ENCODE peak calls at places on chromosomes 12 and 14, in ten cellular contexts. One of them, this sample, is unnamed.

GRCh38 chr12:106300761-106301160 is 1.8 kb upstream of the TCP11L2 start:
- DNase-seq in lower leg skin: no peak
- DNase-seq in LoVo: peak; percentile 25
- DNase-seq in HTR-8/SVneo: no peak
- DNase-seq in KG1: no peak
- DNase-seq in activated naive CD4-positive, alpha-beta T cell: no peak
- DNase-seq in NCI-H1092: no peak
- DNase-seq in kidney epithelial cell: no peak
- DNase-seq in progenitor cell of endocrine pancreas: no peak
- DNase-seq in DMS79: no peak
- DNase-seq in this sample: no peak

GRCh38 chr14:97412933-97413574 is 615.9 kb downstream of the VRK1 start:
- DNase-seq in lower leg skin: peak; percentile 46
- DNase-seq in HTR-8/SVneo: no peak
- DNase-seq in kidney epithelial cell: no peak
- DNase-seq in KG1: no peak
- DNase-seq in DMS79: no peak
- DNase-seq in LoVo: no peak
- DNase-seq in NCI-H1092: no peak
- DNase-seq in activated naive CD4-positive, alpha-beta T cell: peak; percentile 4
- DNase-seq in progenitor cell of endocrine pancreas: no peak
- DNase-seq in this sample: no peak

GRCh38 chr14:31205681-31206535 is 1.7 kb downstream of the HECTD1 start:
- DNase-seq in lower leg skin: no peak
- DNase-seq in progenitor cell of endocrine pancreas: no peak
- DNase-seq in DMS79: peak; percentile 0
- DNase-seq in activated naive CD4-positive, alpha-beta T cell: no peak
- DNase-seq in LoVo: no peak
- DNase-seq in NCI-H1092: no peak
- DNase-seq in KG1: no peak
- DNase-seq in kidney epithelial cell: peak; percentile 7
- DNase-seq in HTR-8/SVneo: peak; percentile 59
- DNase-seq in this sample: peak; percentile 46

GRCh38 chr12:132488127-132489077 is 1.5 kb upstream of the FBRSL1 start:
- DNase-seq in KG1: no peak
- DNase-seq in HTR-8/SVneo: no peak
- DNase-seq in progenitor cell of endocrine pancreas: no peak
- DNase-seq in NCI-H1092: no peak
- DNase-seq in activated naive CD4-positive, alpha-beta T cell: peak; percentile 32
- DNase-seq in lower leg skin: no peak
- DNase-seq in LoVo: no peak
- DNase-seq in kidney epithelial cell: no peak
- DNase-seq in DMS79: no peak
- DNase-seq in this sample: peak; percentile 31

GRCh38 chr12:88571543-88571942 is 8.7 kb downstream of the KITLG start:
- DNase-seq in NCI-H1092: no peak
- DNase-seq in KG1: no peak
- DNase-seq in lower leg skin: no peak
- DNase-seq in HTR-8/SVneo: no peak
- DNase-seq in activated naive CD4-positive, alpha-beta T cell: no peak
- DNase-seq in progenitor cell of endocrine pancreas: no peak
- DNase-seq in kidney epithelial cell: no peak
- DNase-seq in DMS79: no peak
- DNase-seq in LoVo: no peak
- DNase-seq in this sample: no peak

GRCh38 chr12:57389033-57389432 is 41.8 kb downstream of the R3HDM2 start:
- DNase-seq in progenitor cell of endocrine pancreas: no peak
- DNase-seq in KG1: no peak
- DNase-seq in lower leg skin: no peak
- DNase-seq in kidney epithelial cell: peak; percentile 90
- DNase-seq in HTR-8/SVneo: peak; percentile 41
- DNase-seq in activated naive CD4-positive, alpha-beta T cell: no peak
- DNase-seq in LoVo: no peak
- DNase-seq in NCI-H1092: no peak
- DNase-seq in DMS79: no peak
- DNase-seq in this sample: no peak

GRCh38 chr12:130053641-130054040 is 108.6 kb upstream of the FZD10 start:
- DNase-seq in HTR-8/SVneo: no peak
- DNase-seq in progenitor cell of endocrine pancreas: no peak
- DNase-seq in lower leg skin: no peak
- DNase-seq in NCI-H1092: peak; percentile 44
- DNase-seq in DMS79: no peak
- DNase-seq in KG1: no peak
- DNase-seq in kidney epithelial cell: no peak
- DNase-seq in LoVo: no peak
- DNase-seq in activated naive CD4-positive, alpha-beta T cell: no peak
- DNase-seq in this sample: no peak

GRCh38 chr14:55533960-55534359 is 46.0 kb upstream of the KTN1 start:
- DNase-seq in progenitor cell of endocrine pancreas: no peak
- DNase-seq in KG1: no peak
- DNase-seq in LoVo: no peak
- DNase-seq in activated naive CD4-positive, alpha-beta T cell: no peak
- DNase-seq in DMS79: no peak
- DNase-seq in kidney epithelial cell: no peak
- DNase-seq in NCI-H1092: no peak
- DNase-seq in HTR-8/SVneo: no peak
- DNase-seq in lower leg skin: no peak
- DNase-seq in this sample: no peak

GRCh38 chr14:92615451-92615850 is 101.9 kb downstream of the RIN3 start:
- DNase-seq in LoVo: peak; percentile 26
- DNase-seq in HTR-8/SVneo: no peak
- DNase-seq in kidney epithelial cell: no peak
- DNase-seq in progenitor cell of endocrine pancreas: no peak
- DNase-seq in DMS79: no peak
- DNase-seq in KG1: no peak
- DNase-seq in NCI-H1092: no peak
- DNase-seq in activated naive CD4-positive, alpha-beta T cell: peak; percentile 59
- DNase-seq in lower leg skin: no peak
- DNase-seq in this sample: no peak

GRCh38 chr12:25929096-25929637 is 29.3 kb upstream of the RASSF8 start:
- DNase-seq in kidney epithelial cell: no peak
- DNase-seq in activated naive CD4-positive, alpha-beta T cell: no peak
- DNase-seq in HTR-8/SVneo: no peak
- DNase-seq in LoVo: no peak
- DNase-seq in progenitor cell of endocrine pancreas: no peak
- DNase-seq in DMS79: no peak
- DNase-seq in NCI-H1092: no peak
- DNase-seq in KG1: no peak
- DNase-seq in lower leg skin: no peak
- DNase-seq in this sample: no peak

GRCh38 chr12:133202493-133203343 is 21.4 kb downstream of the ZNF268 start:
- DNase-seq in kidney epithelial cell: no peak
- DNase-seq in HTR-8/SVneo: no peak
- DNase-seq in NCI-H1092: no peak
- DNase-seq in DMS79: no peak
- DNase-seq in LoVo: no peak
- DNase-seq in KG1: no peak
- DNase-seq in lower leg skin: no peak
- DNase-seq in activated naive CD4-positive, alpha-beta T cell: no peak
- DNase-seq in progenitor cell of endocrine pancreas: no peak
- DNase-seq in this sample: peak; percentile 17

GRCh38 chr12:42161529-42161928 is 16.9 kb upstream of the GXYLT1 start:
- DNase-seq in progenitor cell of endocrine pancreas: no peak
- DNase-seq in kidney epithelial cell: no peak
- DNase-seq in lower leg skin: no peak
- DNase-seq in KG1: no peak
- DNase-seq in DMS79: no peak
- DNase-seq in NCI-H1092: no peak
- DNase-seq in HTR-8/SVneo: no peak
- DNase-seq in activated naive CD4-positive, alpha-beta T cell: no peak
- DNase-seq in LoVo: no peak
- DNase-seq in this sample: no peak

GRCh38 chr12:119444462-119445044 is 110.0 kb downstream of the CCDC60 start:
- DNase-seq in HTR-8/SVneo: peak; percentile 28
- DNase-seq in kidney epithelial cell: no peak
- DNase-seq in NCI-H1092: peak; percentile 27
- DNase-seq in LoVo: peak; percentile 67
- DNase-seq in lower leg skin: no peak
- DNase-seq in activated naive CD4-positive, alpha-beta T cell: no peak
- DNase-seq in DMS79: no peak
- DNase-seq in progenitor cell of endocrine pancreas: peak; percentile 12
- DNase-seq in KG1: peak; percentile 1
- DNase-seq in this sample: peak; percentile 57

GRCh38 chr14:59377485-59377884 is 87.7 kb downstream of the GPR135 start:
- DNase-seq in LoVo: no peak
- DNase-seq in DMS79: no peak
- DNase-seq in lower leg skin: no peak
- DNase-seq in kidney epithelial cell: no peak
- DNase-seq in NCI-H1092: no peak
- DNase-seq in activated naive CD4-positive, alpha-beta T cell: no peak
- DNase-seq in HTR-8/SVneo: no peak
- DNase-seq in KG1: no peak
- DNase-seq in progenitor cell of endocrine pancreas: no peak
- DNase-seq in this sample: no peak

GRCh38 chr12:68780731-68781130 is 27.2 kb upstream of the MDM2 start:
- DNase-seq in LoVo: no peak
- DNase-seq in kidney epithelial cell: no peak
- DNase-seq in activated naive CD4-positive, alpha-beta T cell: no peak
- DNase-seq in KG1: no peak
- DNase-seq in NCI-H1092: no peak
- DNase-seq in progenitor cell of endocrine pancreas: no peak
- DNase-seq in HTR-8/SVneo: no peak
- DNase-seq in DMS79: no peak
- DNase-seq in lower leg skin: peak; percentile 76
- DNase-seq in this sample: no peak

GRCh38 chr12:131499160-131499863 is 211.6 kb upstream of the SFSWAP start:
- DNase-seq in kidney epithelial cell: no peak
- DNase-seq in lower leg skin: no peak
- DNase-seq in KG1: no peak
- DNase-seq in HTR-8/SVneo: no peak
- DNase-seq in DMS79: no peak
- DNase-seq in LoVo: no peak
- DNase-seq in activated naive CD4-positive, alpha-beta T cell: no peak
- DNase-seq in NCI-H1092: no peak
- DNase-seq in progenitor cell of endocrine pancreas: no peak
- DNase-seq in this sample: no peak

GRCh38 chr12:13211859-13212664 is 15.5 kb downstream of the EMP1 start:
- DNase-seq in HTR-8/SVneo: no peak
- DNase-seq in kidney epithelial cell: no peak
- DNase-seq in KG1: peak; percentile 68
- DNase-seq in LoVo: peak; percentile 76
- DNase-seq in NCI-H1092: peak; percentile 63
- DNase-seq in lower leg skin: no peak
- DNase-seq in DMS79: peak; percentile 59
- DNase-seq in activated naive CD4-positive, alpha-beta T cell: peak; percentile 49
- DNase-seq in progenitor cell of endocrine pancreas: peak; percentile 61
- DNase-seq in this sample: peak; percentile 70

GRCh38 chr12:30847259-30847658 is 79.3 kb upstream of the TSPAN11 start:
- DNase-seq in NCI-H1092: peak; percentile 60
- DNase-seq in activated naive CD4-positive, alpha-beta T cell: no peak
- DNase-seq in kidney epithelial cell: no peak
- DNase-seq in KG1: no peak
- DNase-seq in DMS79: peak; percentile 21
- DNase-seq in lower leg skin: no peak
- DNase-seq in LoVo: peak; percentile 82
- DNase-seq in HTR-8/SVneo: peak; percentile 25
- DNase-seq in progenitor cell of endocrine pancreas: no peak
- DNase-seq in this sample: peak; percentile 84

GRCh38 chr12:50690923-50691322 is 73.0 kb upstream of the ATF1 start:
- DNase-seq in kidney epithelial cell: no peak
- DNase-seq in NCI-H1092: no peak
- DNase-seq in activated naive CD4-positive, alpha-beta T cell: no peak
- DNase-seq in DMS79: no peak
- DNase-seq in LoVo: no peak
- DNase-seq in lower leg skin: peak; percentile 80
- DNase-seq in progenitor cell of endocrine pancreas: no peak
- DNase-seq in HTR-8/SVneo: no peak
- DNase-seq in KG1: no peak
- DNase-seq in this sample: no peak

GRCh38 chr14:83483063-83483462 is 1949.4 kb upstream of the SEL1L start:
- DNase-seq in KG1: no peak
- DNase-seq in kidney epithelial cell: no peak
- DNase-seq in activated naive CD4-positive, alpha-beta T cell: no peak
- DNase-seq in HTR-8/SVneo: peak; percentile 3
- DNase-seq in LoVo: no peak
- DNase-seq in lower leg skin: no peak
- DNase-seq in NCI-H1092: no peak
- DNase-seq in progenitor cell of endocrine pancreas: no peak
- DNase-seq in DMS79: no peak
- DNase-seq in this sample: no peak

GRCh38 chr12:110846615-110847566 is at the start of gene CCDC63:
- DNase-seq in activated naive CD4-positive, alpha-beta T cell: peak; percentile 12
- DNase-seq in HTR-8/SVneo: peak; percentile 47
- DNase-seq in kidney epithelial cell: no peak
- DNase-seq in DMS79: no peak
- DNase-seq in KG1: no peak
- DNase-seq in NCI-H1092: no peak
- DNase-seq in progenitor cell of endocrine pancreas: peak; percentile 34
- DNase-seq in LoVo: peak; percentile 46
- DNase-seq in lower leg skin: peak; percentile 88
- DNase-seq in this sample: no peak

GRCh38 chr12:58367041-58367440 is 425.7 kb downstream of the ATP23 start:
- DNase-seq in lower leg skin: no peak
- DNase-seq in activated naive CD4-positive, alpha-beta T cell: no peak
- DNase-seq in NCI-H1092: no peak
- DNase-seq in KG1: no peak
- DNase-seq in kidney epithelial cell: no peak
- DNase-seq in HTR-8/SVneo: no peak
- DNase-seq in DMS79: no peak
- DNase-seq in progenitor cell of endocrine pancreas: no peak
- DNase-seq in LoVo: no peak
- DNase-seq in this sample: no peak

GRCh38 chr14:95659986-95660385 is 26.2 kb upstream of the TCL1B start:
- DNase-seq in kidney epithelial cell: no peak
- DNase-seq in progenitor cell of endocrine pancreas: no peak
- DNase-seq in HTR-8/SVneo: no peak
- DNase-seq in lower leg skin: no peak
- DNase-seq in DMS79: no peak
- DNase-seq in KG1: no peak
- DNase-seq in activated naive CD4-positive, alpha-beta T cell: no peak
- DNase-seq in LoVo: no peak
- DNase-seq in NCI-H1092: no peak
- DNase-seq in this sample: no peak

GRCh38 chr12:124939428-124940142 is 25.1 kb upstream of the UBC start:
- DNase-seq in KG1: no peak
- DNase-seq in HTR-8/SVneo: peak; percentile 72
- DNase-seq in activated naive CD4-positive, alpha-beta T cell: no peak
- DNase-seq in lower leg skin: peak; percentile 98
- DNase-seq in LoVo: peak; percentile 90
- DNase-seq in progenitor cell of endocrine pancreas: peak; percentile 85
- DNase-seq in DMS79: no peak
- DNase-seq in kidney epithelial cell: no peak
- DNase-seq in NCI-H1092: no peak
- DNase-seq in this sample: peak; percentile 91

GRCh38 chr14:64465856-64466554 is 706 bp downstream of the AKAP5 start:
- DNase-seq in HTR-8/SVneo: peak; percentile 90
- DNase-seq in lower leg skin: no peak
- DNase-seq in kidney epithelial cell: no peak
- DNase-seq in KG1: no peak
- DNase-seq in DMS79: peak; percentile 59
- DNase-seq in NCI-H1092: peak; percentile 28
- DNase-seq in LoVo: peak; percentile 7
- DNase-seq in activated naive CD4-positive, alpha-beta T cell: no peak
- DNase-seq in progenitor cell of endocrine pancreas: no peak
- DNase-seq in this sample: no peak

GRCh38 chr12:101076940-101077351 is 133.1 kb downstream of the SLC5A8 start:
- DNase-seq in NCI-H1092: no peak
- DNase-seq in HTR-8/SVneo: no peak
- DNase-seq in KG1: no peak
- DNase-seq in DMS79: peak; percentile 5
- DNase-seq in activated naive CD4-positive, alpha-beta T cell: no peak
- DNase-seq in lower leg skin: no peak
- DNase-seq in progenitor cell of endocrine pancreas: no peak
- DNase-seq in kidney epithelial cell: no peak
- DNase-seq in LoVo: no peak
- DNase-seq in this sample: no peak

GRCh38 chr12:40697566-40698257 is 5.5 kb downstream of the CNTN1 start:
- DNase-seq in activated naive CD4-positive, alpha-beta T cell: no peak
- DNase-seq in DMS79: no peak
- DNase-seq in kidney epithelial cell: no peak
- DNase-seq in progenitor cell of endocrine pancreas: no peak
- DNase-seq in HTR-8/SVneo: no peak
- DNase-seq in NCI-H1092: no peak
- DNase-seq in KG1: no peak
- DNase-seq in LoVo: no peak
- DNase-seq in lower leg skin: no peak
- DNase-seq in this sample: no peak

GRCh38 chr12:107990325-107990724 is 138.8 kb upstream of the WSCD2 start:
- DNase-seq in LoVo: peak; percentile 24
- DNase-seq in NCI-H1092: no peak
- DNase-seq in kidney epithelial cell: no peak
- DNase-seq in lower leg skin: no peak
- DNase-seq in progenitor cell of endocrine pancreas: peak; percentile 30
- DNase-seq in activated naive CD4-positive, alpha-beta T cell: peak; percentile 1
- DNase-seq in KG1: no peak
- DNase-seq in DMS79: no peak
- DNase-seq in HTR-8/SVneo: peak; percentile 8
- DNase-seq in this sample: peak; percentile 29

This sample was measured in OCI-LY7.